ENCODE peak calls at places on chromosomes 5 and 9, in four cellular contexts. Y is endothelial cell of umbilical vein; J is CD8-positive, alpha-beta T cell; D is dorsolateral prefrontal cortex. V is an unnamed sample.
A peak's percentile ranks its signal among the peaks of the same experiment; 100 is the strongest.

GRCh38 chr5:56459394-56459793 is 226.3 kb upstream of the ANKRD55 start:
- DNase-seq in Y (no peak), J (no peak), D (no peak), V (no peak)

GRCh38 chr5:94309166-94309565 is 309.2 kb downstream of the KIAA0825 start:
- DNase-seq in Y (no peak), J (no peak), D (no peak), V (no peak)

GRCh38 chr5:152811985-152812384 is 406.9 kb upstream of the NMUR2 start:
- DNase-seq in Y (no peak), J (no peak), D (no peak), V (no peak)

GRCh38 chr5:87541033-87541432 is 128.3 kb upstream of the CCNH start:
- DNase-seq in Y (peak; percentile 26), J (no peak), D (peak; percentile 38), V (no peak)

GRCh38 chr9:105063665-105064247 is 135.8 kb upstream of the ABCA1 start:
- DNase-seq in Y (no peak), J (no peak), D (no peak), V (peak; percentile 20)

GRCh38 chr9:92661127-92661526 is 8.8 kb downstream of the IPPK start:
- DNase-seq in Y (no peak), J (no peak), D (no peak), V (no peak)

GRCh38 chr9:73038613-73039012 is 85.8 kb upstream of the ALDH1A1 start:
- DNase-seq in Y (no peak), J (no peak), D (no peak), V (no peak)

GRCh38 chr5:61230492-61230891 is 68.2 kb upstream of the SMIM15 start:
- DNase-seq in Y (no peak), J (no peak), D (no peak), V (no peak)

GRCh38 chr9:14203366-14204056 is 110.4 kb downstream of the NFIB start:
- DNase-seq in Y (peak; percentile 88), J (no peak), D (peak; percentile 31), V (no peak)

GRCh38 chr9:8679405-8679951 is 879.9 kb upstream of the DMAC1 start:
- DNase-seq in Y (no peak), J (no peak), D (no peak), V (no peak)

GRCh38 chr5:154107010-154107409 is 68.2 kb downstream of the MFAP3 start:
- DNase-seq in Y (no peak), J (no peak), D (no peak), V (no peak)

DNA sequence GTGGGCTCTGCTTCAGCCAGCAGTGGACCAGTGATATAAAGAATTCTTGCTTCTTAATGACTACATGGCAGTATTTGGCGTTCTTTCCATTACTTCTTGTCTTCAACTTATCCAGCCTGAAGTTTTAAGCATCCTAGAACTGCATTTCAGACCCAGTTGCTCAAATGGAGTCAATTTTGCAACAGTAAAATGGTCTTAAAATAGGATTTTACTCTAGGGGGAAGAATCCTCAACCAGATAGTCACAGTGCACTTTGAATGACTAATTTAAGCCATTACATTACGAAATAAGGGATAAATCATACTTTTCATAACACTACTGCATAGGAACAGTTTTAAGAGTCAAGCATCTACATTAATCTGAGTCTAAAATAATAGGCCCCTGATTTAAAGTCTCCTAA is 1.5 kb upstream of the SMARCA2 start:
- DNase-seq in Y (no peak), J (no peak), D (no peak), V (no peak)
- H3K4me3 ChIP-seq in Y (no peak overlapping the region), J (no peak overlapping the region), D (peak overlapping the region; percentile 90), V (no peak overlapping the region)

DNA sequence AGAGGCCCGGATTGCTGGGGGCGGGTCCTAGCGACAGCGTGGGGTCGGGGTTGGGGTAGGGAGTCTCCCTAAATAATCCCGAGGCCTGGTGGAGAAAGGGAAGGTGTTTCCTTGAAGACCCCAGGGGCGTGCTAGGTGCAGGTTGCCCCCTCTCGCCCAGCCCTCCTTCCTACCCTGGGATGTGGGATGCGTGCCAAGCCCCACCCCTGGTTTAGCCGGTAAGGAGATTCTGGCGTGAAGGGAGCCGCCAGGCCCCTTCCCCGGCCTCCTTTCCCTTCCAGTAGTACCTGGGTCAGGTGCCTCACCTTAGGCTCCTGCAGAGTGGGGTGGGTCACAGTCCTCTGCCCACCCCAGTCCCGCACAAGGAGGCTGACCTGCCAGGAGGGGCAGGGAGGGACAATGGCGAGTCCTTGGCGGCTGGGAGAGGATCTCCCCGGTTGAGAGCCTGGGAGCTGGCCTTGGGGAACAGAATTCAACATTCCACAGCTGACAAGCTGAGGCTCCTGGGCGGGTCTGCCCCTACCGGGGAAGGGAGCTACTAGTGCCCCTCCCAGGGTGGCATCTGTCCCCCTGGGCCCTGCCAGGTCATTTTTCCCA is 684 bp downstream of the TSPAN17 start:
- DNase-seq in Y (peak; percentile 38), J (no peak), D (no peak), V (no peak)
- H3K4me3 ChIP-seq in Y (peak overlapping the region; percentile 50), J (peak overlapping the region; percentile 66), D (peak overlapping the region; percentile 70), V (peak overlapping the region; percentile 67)

GRCh38 chr5:146040559-146040958 is 64.8 kb downstream of the PLAC8L1 start:
- DNase-seq in Y (no peak), J (no peak), D (no peak), V (no peak)
- H3K4me3 ChIP-seq in Y (no peak overlapping the region), J (no peak overlapping the region), D (no peak overlapping the region), V (no peak overlapping the region)

GRCh38 chr5:83848928-83849327 is 128.3 kb upstream of the HAPLN1 start:
- DNase-seq in Y (peak; percentile 50), J (no peak), D (no peak), V (no peak)

GRCh38 chr5:83846601-83847000 is 125.9 kb upstream of the HAPLN1 start:
- DNase-seq in Y (no peak), J (no peak), D (no peak), V (no peak)

GRCh38 chr5:83839788-83840187 is 119.1 kb upstream of the HAPLN1 start:
- DNase-seq in Y (no peak), J (no peak), D (no peak), V (no peak)

GRCh38 chr5:83839256-83839655 is 118.6 kb upstream of the HAPLN1 start:
- DNase-seq in Y (no peak), J (no peak), D (no peak), V (no peak)

DNA sequence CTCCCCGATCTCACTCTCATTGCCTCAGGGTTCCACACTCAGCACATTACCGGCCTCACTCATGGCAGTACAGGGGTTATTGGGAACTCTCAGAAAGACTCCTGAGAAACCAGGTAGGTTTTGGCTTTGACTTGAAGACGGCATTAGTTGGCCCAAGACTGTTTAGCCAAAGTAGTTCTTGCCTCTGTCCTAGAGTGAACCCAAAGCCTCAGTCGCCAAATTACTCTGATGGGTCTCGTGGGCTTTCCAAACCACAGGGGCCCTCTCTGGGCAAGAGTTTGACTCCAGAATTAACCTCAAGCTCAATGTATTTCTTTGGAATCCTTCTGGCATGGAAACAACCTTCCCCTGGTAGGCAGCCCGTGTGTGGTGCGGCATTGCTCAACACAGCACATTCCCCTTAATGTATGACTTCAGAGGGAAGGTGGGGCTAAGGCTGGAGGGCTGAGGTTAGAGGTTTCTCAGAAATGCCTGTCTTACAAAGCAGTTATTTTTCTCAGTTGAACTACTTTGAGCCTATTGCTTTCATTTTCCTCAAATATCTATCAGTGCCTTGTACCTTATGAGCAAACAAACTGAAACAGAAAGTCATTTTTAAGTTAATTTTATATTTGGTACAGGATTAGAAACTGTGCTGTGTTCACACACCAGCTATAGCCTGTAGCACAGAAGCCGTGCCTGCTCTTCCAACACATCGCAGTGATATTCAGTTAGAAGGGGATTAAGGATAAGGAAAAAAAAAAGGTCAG is 123.8 kb upstream of the HAPLN1 start:
- DNase-seq in Y (no peak), J (no peak), D (no peak), V (peak; percentile 64)
- H3K4me3 ChIP-seq in Y (no peak overlapping the region), J (no peak overlapping the region), D (no peak overlapping the region), V (no peak overlapping the region)

DNA sequence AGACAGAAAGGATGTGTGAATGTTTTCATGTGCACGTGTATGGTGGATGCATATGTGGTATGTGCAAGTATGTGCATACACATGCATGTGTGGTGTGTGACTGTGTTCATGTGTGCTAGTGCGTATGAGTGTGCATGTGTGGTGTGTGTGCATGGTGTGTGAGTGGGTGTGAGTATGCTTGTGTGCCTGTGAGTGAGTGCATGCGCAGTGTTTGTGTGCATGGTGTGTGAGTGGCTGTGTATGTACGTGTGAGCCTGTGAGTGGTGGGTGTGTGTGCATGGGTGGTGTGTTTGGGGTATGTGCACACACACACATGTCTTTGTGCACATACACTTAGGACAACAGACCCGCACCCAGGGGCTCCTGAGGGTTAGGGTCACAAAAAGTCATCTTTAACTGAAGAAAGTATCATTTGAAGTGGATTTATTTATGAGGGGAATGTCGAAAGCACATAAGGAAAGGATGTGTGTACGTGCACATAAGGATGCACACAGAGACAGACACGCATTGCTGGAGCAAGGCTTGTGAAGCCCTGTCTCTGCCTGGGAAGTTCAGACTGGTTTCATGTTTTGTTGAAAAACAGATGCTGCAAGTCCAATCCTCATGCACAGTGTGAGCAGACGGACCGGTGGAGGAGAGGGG is 237.0 kb downstream of the SYK start:
- DNase-seq in Y (no peak), J (no peak), D (no peak), V (no peak)
- H3K4me3 ChIP-seq in Y (no peak overlapping the region), J (no peak overlapping the region), D (no peak overlapping the region), V (no peak overlapping the region)

DNA sequence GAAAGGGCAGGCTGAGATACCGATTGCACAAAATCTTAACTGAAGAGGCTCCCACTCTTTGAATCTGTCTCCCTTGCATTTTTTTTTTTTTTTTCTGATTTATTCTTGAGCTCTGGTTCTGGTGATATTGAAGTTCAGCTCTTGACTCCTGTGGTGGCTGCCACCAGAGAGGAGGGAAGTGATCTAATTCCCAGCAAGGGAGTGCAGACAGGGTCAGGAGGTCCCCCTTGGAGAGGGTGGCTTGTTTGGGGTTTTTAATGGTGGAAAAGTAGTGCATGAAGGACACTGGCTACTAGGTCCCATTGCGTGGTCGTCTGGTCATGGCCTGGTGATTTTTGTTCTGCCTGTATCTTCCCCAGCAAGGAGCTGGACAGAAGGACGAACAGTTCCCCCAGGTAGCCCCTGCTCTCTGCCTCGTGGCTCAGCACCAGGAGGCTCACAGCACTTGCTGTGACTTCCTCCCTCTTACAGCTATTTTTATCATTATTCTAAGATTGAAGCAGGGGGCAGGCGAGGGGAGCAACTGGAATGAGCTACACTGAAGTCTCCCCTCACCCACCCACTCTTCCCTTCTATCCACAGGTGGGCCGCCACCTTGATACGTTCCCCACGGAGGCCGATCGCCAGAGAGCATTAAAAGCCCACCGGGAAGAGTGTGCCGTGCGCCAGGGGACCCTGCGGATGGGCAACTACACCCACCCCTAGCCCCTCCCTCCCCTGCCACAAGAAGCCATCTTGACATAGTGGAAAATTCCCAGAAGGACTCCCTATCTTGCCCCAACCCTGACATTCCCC is 10.4 kb upstream of the BARHL1 start:
- DNase-seq in Y (no peak), J (no peak), D (no peak), V (no peak)
- H3K4me3 ChIP-seq in Y (no peak overlapping the region), J (no peak overlapping the region), D (no peak overlapping the region), V (no peak overlapping the region)

DNA sequence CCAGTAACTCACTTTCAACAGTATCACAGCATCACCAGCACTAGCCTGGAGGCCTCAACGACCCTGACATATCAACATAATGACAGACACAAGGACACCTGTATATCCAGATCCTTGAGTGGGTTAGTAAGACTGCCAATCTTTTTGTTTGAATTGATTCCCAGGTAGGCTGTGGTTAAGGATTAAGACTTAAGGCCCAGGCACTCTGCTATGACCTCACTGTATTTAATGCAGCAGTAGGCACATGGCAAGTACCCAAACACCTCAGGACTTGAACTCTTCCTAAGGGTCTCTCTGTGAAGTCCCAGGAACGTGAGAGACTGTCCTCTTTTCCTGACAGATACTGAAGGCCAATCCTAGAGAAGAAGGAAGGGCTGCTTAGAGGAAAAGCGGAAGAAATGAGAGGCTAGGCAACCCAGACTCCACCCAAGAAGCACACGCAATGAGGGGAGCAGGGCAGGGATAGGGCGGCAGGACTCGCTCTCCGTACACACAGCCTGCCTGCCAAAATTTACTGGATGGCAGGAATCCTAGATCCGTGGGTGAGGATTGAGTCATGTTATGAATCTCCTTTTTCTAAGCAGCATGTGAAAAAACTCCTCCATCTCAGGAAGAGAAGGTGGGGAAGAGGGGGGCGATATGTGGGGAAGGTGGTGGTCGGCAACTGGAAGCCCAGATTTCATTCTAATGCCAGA is 93.4 kb downstream of the SIL1 start:
- DNase-seq in Y (no peak), J (no peak), D (no peak), V (no peak)
- H3K4me3 ChIP-seq in Y (no peak overlapping the region), J (no peak overlapping the region), D (no peak overlapping the region), V (no peak overlapping the region)